ENCODE peak calls at places on chromosomes 4 and X, in six cellular contexts. One of them, this sample, is unnamed.

GRCh38 chr4:169080970-169081369 is 70.9 kb upstream of the CBR4 start:
- DNase-seq in GM23248: no peak
- DNase-seq in astrocyte: peak; percentile 46
- DNase-seq in GM23338: no peak
- DNase-seq in fibroblast of lung: peak; percentile 90
- DNase-seq in PC-3: peak; percentile 25
- DNase-seq in this sample: peak; percentile 36

GRCh38 chr4:163191999-163192398 is 25.3 kb upstream of the NAF1 start:
- DNase-seq in GM23248: peak; percentile 45
- DNase-seq in astrocyte: no peak
- DNase-seq in GM23338: peak; percentile 60
- DNase-seq in fibroblast of lung: no peak
- DNase-seq in PC-3: peak; percentile 8
- DNase-seq in this sample: no peak

GRCh38 chrX:22278375-22278774 is 5.7 kb downstream of the CBLL2 start:
- DNase-seq in GM23248: no peak
- DNase-seq in astrocyte: no peak
- DNase-seq in GM23338: peak; percentile 30
- DNase-seq in fibroblast of lung: no peak
- DNase-seq in PC-3: peak; percentile 28
- DNase-seq in this sample: no peak

GRCh38 chr4:105765690-105766407 is 57.3 kb downstream of the GSTCD start:
- DNase-seq in GM23248: peak; percentile 83
- DNase-seq in astrocyte: peak; percentile 93
- DNase-seq in GM23338: peak; percentile 24
- DNase-seq in fibroblast of lung: peak; percentile 90
- DNase-seq in PC-3: peak; percentile 85
- DNase-seq in this sample: peak; percentile 44

GRCh38 chr4:147891476-147892115 is 159.7 kb downstream of the ARHGAP10 start:
- DNase-seq in GM23248: no peak
- DNase-seq in astrocyte: no peak
- DNase-seq in GM23338: no peak
- DNase-seq in fibroblast of lung: no peak
- DNase-seq in PC-3: no peak
- DNase-seq in this sample: no peak

GRCh38 chrX:39527045-39527444 is 570.7 kb downstream of the BCOR start:
- DNase-seq in GM23248: peak; percentile 71
- DNase-seq in astrocyte: peak; percentile 68
- DNase-seq in GM23338: no peak
- DNase-seq in fibroblast of lung: peak; percentile 45
- DNase-seq in PC-3: no peak
- DNase-seq in this sample: no peak

GRCh38 chr4:24557036-24558022 is 27.0 kb downstream of the DHX15 start:
- DNase-seq in GM23248: peak; percentile 56
- DNase-seq in astrocyte: peak; percentile 38
- DNase-seq in GM23338: no peak
- DNase-seq in fibroblast of lung: peak; percentile 73
- DNase-seq in PC-3: peak; percentile 35
- DNase-seq in this sample: peak; percentile 12

GRCh38 chr4:87680271-87680670 is 30.2 kb downstream of the DMP1 start:
- DNase-seq in GM23248: no peak
- DNase-seq in astrocyte: no peak
- DNase-seq in GM23338: peak; percentile 46
- DNase-seq in fibroblast of lung: no peak
- DNase-seq in PC-3: no peak
- DNase-seq in this sample: no peak

GRCh38 chr4:2958446-2958845 is 4.8 kb downstream of the NOP14 start:
- DNase-seq in GM23248: peak; percentile 53
- DNase-seq in astrocyte: peak; percentile 80
- DNase-seq in GM23338: no peak
- DNase-seq in fibroblast of lung: peak; percentile 29
- DNase-seq in PC-3: no peak
- DNase-seq in this sample: no peak

GRCh38 chr4:26520728-26521442 is 30.6 kb upstream of the CCKAR start:
- DNase-seq in GM23248: no peak
- DNase-seq in astrocyte: peak; percentile 63
- DNase-seq in GM23338: no peak
- DNase-seq in fibroblast of lung: no peak
- DNase-seq in PC-3: no peak
- DNase-seq in this sample: no peak
- H3K4me2 ChIP-seq in GM23248: no peak overlapping the region
- H3K4me2 ChIP-seq in astrocyte: no peak overlapping the region
- H3K4me2 ChIP-seq in GM23338: no peak overlapping the region
- H3K4me2 ChIP-seq in fibroblast of lung: no peak overlapping the region
- H3K4me2 ChIP-seq in PC-3: no peak overlapping the region
- H3K4me2 ChIP-seq in this sample: no peak overlapping the region

GRCh38 chr4:70920592-70920991 is 18.4 kb downstream of the MOB1B start:
- DNase-seq in GM23248: no peak
- DNase-seq in astrocyte: no peak
- DNase-seq in GM23338: no peak
- DNase-seq in fibroblast of lung: no peak
- DNase-seq in PC-3: no peak
- DNase-seq in this sample: no peak

GRCh38 chr4:70914631-70915030 is 12.5 kb downstream of the MOB1B start:
- DNase-seq in GM23248: no peak
- DNase-seq in astrocyte: no peak
- DNase-seq in GM23338: no peak
- DNase-seq in fibroblast of lung: no peak
- DNase-seq in PC-3: peak; percentile 23
- DNase-seq in this sample: no peak

GRCh38 chr4:70915874-70916559 is 13.8 kb downstream of the MOB1B start:
- DNase-seq in GM23248: no peak
- DNase-seq in astrocyte: no peak
- DNase-seq in GM23338: no peak
- DNase-seq in fibroblast of lung: no peak
- DNase-seq in PC-3: no peak
- DNase-seq in this sample: no peak

GRCh38 chr4:70913947-70914445 is 11.8 kb downstream of the MOB1B start:
- DNase-seq in GM23248: peak; percentile 19
- DNase-seq in astrocyte: no peak
- DNase-seq in GM23338: peak; percentile 25
- DNase-seq in fibroblast of lung: peak; percentile 62
- DNase-seq in PC-3: peak; percentile 22
- DNase-seq in this sample: no peak

DNA sequence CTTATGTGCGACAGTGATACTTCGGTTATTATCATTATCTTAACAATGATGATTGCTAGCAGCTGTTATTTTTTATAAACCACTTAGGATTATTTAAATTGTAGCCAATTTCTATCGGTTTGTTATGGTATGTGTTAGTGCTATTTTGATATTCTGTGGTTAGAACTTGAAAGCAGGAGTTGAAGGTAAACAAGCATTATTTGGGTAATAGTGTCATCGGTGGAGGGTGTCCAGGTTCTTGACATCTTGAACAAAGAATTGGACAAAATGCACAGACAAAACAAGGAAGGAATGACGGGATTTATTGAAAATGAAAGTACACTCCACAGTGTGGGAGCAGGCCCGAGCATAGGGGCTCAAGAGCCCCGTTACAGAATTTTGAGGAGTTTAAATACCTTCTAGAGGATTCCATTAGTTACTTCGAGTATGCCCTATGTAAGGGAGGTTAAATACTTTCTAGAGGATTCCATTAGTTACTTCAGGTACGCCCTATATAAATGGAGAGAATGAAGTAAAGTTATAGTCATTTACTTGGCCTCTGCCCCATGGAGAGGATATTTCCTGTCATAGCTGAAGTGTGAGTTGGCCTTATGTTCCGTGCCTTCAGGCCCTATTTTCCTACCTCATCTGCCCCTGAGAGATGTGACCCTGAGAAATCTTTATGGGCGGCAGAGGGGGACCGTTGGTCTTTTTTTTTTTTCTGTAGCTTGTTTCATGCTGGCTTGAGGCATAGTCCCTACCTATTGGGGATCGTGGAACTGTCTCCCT is 13.1 kb downstream of the MOB1B start:
- DNase-seq in GM23248: peak; percentile 48
- DNase-seq in astrocyte: peak; percentile 48
- DNase-seq in GM23338: no peak
- DNase-seq in fibroblast of lung: peak; percentile 54
- DNase-seq in PC-3: peak; percentile 88
- DNase-seq in this sample: no peak
- H3K4me3 ChIP-seq in GM23248: peak overlapping the region; percentile 24
- H3K4me3 ChIP-seq in astrocyte: peak overlapping the region; percentile 10
- H3K4me3 ChIP-seq in GM23338: no peak overlapping the region
- H3K4me3 ChIP-seq in fibroblast of lung: peak overlapping the region; percentile 53
- H3K4me3 ChIP-seq in PC-3: peak overlapping the region; percentile 65
- H3K4me3 ChIP-seq in this sample: no peak overlapping the region

GRCh38 chr4:112515278-112516075 is 503 bp downstream of the NEUROG2 start:
- DNase-seq in GM23248: peak; percentile 62
- DNase-seq in astrocyte: peak; percentile 17
- DNase-seq in GM23338: peak; percentile 59
- DNase-seq in fibroblast of lung: no peak
- DNase-seq in PC-3: peak; percentile 18
- DNase-seq in this sample: peak; percentile 46

GRCh38 chr4:112516401-112517066 is 554 bp upstream of the NEUROG2 start:
- DNase-seq in GM23248: no peak
- DNase-seq in astrocyte: no peak
- DNase-seq in GM23338: peak; percentile 85
- DNase-seq in fibroblast of lung: no peak
- DNase-seq in PC-3: no peak
- DNase-seq in this sample: no peak

GRCh38 chr4:112516076-112516385 is at the start of gene NEUROG2:
- DNase-seq in GM23248: no peak
- DNase-seq in astrocyte: no peak
- DNase-seq in GM23338: no peak
- DNase-seq in fibroblast of lung: no peak
- DNase-seq in PC-3: no peak
- DNase-seq in this sample: no peak

GRCh38 chr4:112514449-112515277 is 1.3 kb downstream of the NEUROG2 start:
- DNase-seq in GM23248: no peak
- DNase-seq in astrocyte: no peak
- DNase-seq in GM23338: peak; percentile 65
- DNase-seq in fibroblast of lung: no peak
- DNase-seq in PC-3: no peak
- DNase-seq in this sample: peak; percentile 28

GRCh38 chr4:112514079-112514448 is 1.9 kb downstream of the NEUROG2 start:
- DNase-seq in GM23248: no peak
- DNase-seq in astrocyte: no peak
- DNase-seq in GM23338: peak; percentile 79
- DNase-seq in fibroblast of lung: no peak
- DNase-seq in PC-3: no peak
- DNase-seq in this sample: no peak
- TF ChIP-seq EZH2 in GM23248: no peak
- TF ChIP-seq EZH2 in astrocyte: no peak
- TF ChIP-seq EZH2 in GM23338: no peak
- TF ChIP-seq EZH2 in fibroblast of lung: peak; percentile 84
- TF ChIP-seq EZH2 in PC-3: no peak
- TF ChIP-seq EZH2 in this sample: no peak

GRCh38 chrX:1283093-1283492 is 14.5 kb downstream of the CSF2RA start:
- DNase-seq in GM23248: no peak
- DNase-seq in astrocyte: no peak
- DNase-seq in GM23338: no peak
- DNase-seq in fibroblast of lung: no peak
- DNase-seq in PC-3: no peak
- DNase-seq in this sample: no peak

GRCh38 chrX:1283750-1284149 is 15.1 kb downstream of the CSF2RA start:
- DNase-seq in GM23248: no peak
- DNase-seq in astrocyte: no peak
- DNase-seq in GM23338: peak; percentile 35
- DNase-seq in fibroblast of lung: no peak
- DNase-seq in PC-3: no peak
- DNase-seq in this sample: no peak

GRCh38 chrX:1281511-1281910 is 12.9 kb downstream of the CSF2RA start:
- DNase-seq in GM23248: peak; percentile 65
- DNase-seq in astrocyte: peak; percentile 20
- DNase-seq in GM23338: no peak
- DNase-seq in fibroblast of lung: no peak
- DNase-seq in PC-3: peak; percentile 40
- DNase-seq in this sample: no peak
- H3K4me2 ChIP-seq in GM23248: no peak overlapping the region
- H3K4me2 ChIP-seq in astrocyte: no peak overlapping the region
- H3K4me2 ChIP-seq in GM23338: no peak overlapping the region
- H3K4me2 ChIP-seq in fibroblast of lung: no peak overlapping the region
- H3K4me2 ChIP-seq in PC-3: no peak overlapping the region
- H3K4me2 ChIP-seq in this sample: no peak overlapping the region

DNA sequence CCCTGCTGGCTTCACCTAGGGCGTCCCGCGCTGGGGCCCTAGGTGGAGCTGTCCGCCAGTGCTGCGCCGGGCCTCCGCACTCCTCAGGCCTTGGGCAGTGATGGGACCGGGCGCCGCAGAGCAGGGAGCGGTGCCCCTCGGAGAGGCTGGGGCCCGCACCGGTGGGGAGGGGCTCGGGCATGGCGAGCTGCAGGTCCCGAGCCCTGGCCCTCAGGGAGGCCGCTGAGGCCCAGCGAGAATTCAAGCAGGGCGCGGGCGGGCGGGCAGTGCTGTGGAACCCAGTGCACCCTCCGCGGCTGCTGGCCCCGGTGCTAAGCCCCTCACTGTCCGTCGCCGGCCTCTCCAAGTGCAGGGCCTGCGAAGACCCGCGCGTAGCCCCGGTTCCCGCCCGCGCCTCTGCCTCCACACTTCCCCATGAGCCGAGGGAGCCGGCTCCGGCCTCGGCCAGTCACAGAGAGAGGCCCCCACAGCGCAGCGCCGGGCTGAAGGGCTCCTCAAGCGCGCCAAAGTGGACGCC is 565.1 kb upstream of the NDST4 start:
- DNase-seq in GM23248: no peak
- DNase-seq in astrocyte: no peak
- DNase-seq in GM23338: peak; percentile 23
- DNase-seq in fibroblast of lung: no peak
- DNase-seq in PC-3: no peak
- DNase-seq in this sample: peak; percentile 2
- H3K4me3 ChIP-seq in GM23248: no peak overlapping the region
- H3K4me3 ChIP-seq in astrocyte: no peak overlapping the region
- H3K4me3 ChIP-seq in GM23338: no peak overlapping the region
- H3K4me3 ChIP-seq in fibroblast of lung: no peak overlapping the region
- H3K4me3 ChIP-seq in PC-3: no peak overlapping the region
- H3K4me3 ChIP-seq in this sample: no peak overlapping the region

DNA sequence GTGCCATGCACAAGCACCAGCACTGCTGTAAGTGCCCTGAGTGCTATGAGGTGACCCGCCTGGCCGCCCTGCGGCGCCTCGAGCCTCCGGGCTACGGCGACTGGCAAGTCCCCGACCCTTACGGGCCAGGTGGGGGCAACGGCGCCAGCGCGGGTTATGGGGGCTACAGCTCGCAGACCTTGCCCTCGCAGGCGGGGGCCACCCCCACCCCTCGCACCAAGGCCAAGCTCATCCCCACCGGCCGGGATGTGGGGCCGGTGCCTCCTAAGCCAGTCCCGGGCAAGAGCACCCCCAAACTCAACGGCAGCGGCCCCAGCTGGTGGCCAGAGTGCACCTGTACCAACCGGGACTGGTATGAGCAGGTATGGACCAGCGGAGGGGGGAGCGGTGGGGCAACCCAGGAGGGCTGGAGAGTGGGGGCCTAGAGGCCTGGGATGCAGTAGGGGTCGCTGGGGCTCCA is 592 bp downstream of the DLG3 start:
- DNase-seq in GM23248: no peak
- DNase-seq in astrocyte: no peak
- DNase-seq in GM23338: peak; percentile 24
- DNase-seq in fibroblast of lung: no peak
- DNase-seq in PC-3: no peak
- DNase-seq in this sample: no peak
- TF ChIP-seq EZH2 in GM23248: no peak
- TF ChIP-seq EZH2 in astrocyte: peak; percentile 53
- TF ChIP-seq EZH2 in GM23338: no peak
- TF ChIP-seq EZH2 in fibroblast of lung: no peak
- TF ChIP-seq EZH2 in PC-3: no peak
- TF ChIP-seq EZH2 in this sample: no peak